ENCODE peak calls at places on chromosomes 3 and 15, in eight cellular contexts. L, D, Q, E, W, Z, I and H are unnamed samples.

GRCh38 chr3:31009881-31010280 is 115.4 kb upstream of the GADL1 start:
- DNase-seq in L (no peak), D (no peak), Q (no peak), E (no peak), W (no peak), Z (no peak), I (no peak), H (no peak)

GRCh38 chr15:70636540-70637165 is 126.7 kb downstream of the UACA start:
- DNase-seq in L (no peak), D (no peak), Q (peak), E (no peak), W (no peak), Z (no peak), I (no peak), H (no peak)

GRCh38 chr15:87326274-87326673 is 930.3 kb downstream of the NTRK3 start:
- DNase-seq in L (no peak), D (no peak), Q (no peak), E (no peak), W (no peak), Z (no peak), I (no peak), H (no peak)

GRCh38 chr15:83061680-83062079 is 5.4 kb downstream of the BTBD1 start:
- DNase-seq in L (peak), D (peak), Q (no peak), E (no peak), W (no peak), Z (no peak), I (no peak), H (no peak)

GRCh38 chr3:71395927-71396695 is 187.4 kb downstream of the FOXP1 start:
- DNase-seq in L (peak), D (no peak), Q (peak), E (no peak), W (no peak), Z (no peak), I (no peak), H (no peak)

GRCh38 chr3:142896201-142896755 is 7.4 kb upstream of the PCOLCE2 start:
- DNase-seq in L (peak), D (peak), Q (peak), E (no peak), W (no peak), Z (no peak), I (peak), H (no peak)

GRCh38 chr3:133077688-133078087 is 39.5 kb downstream of the TMEM108 start:
- DNase-seq in L (no peak), D (no peak), Q (no peak), E (no peak), W (no peak), Z (no peak), I (no peak), H (no peak)

GRCh38 chr3:182837855-182838454 is 44.7 kb downstream of the ATP11B start:
- DNase-seq in L (peak), D (no peak), Q (peak), E (no peak), W (no peak), Z (no peak), I (no peak), H (peak)

GRCh38 chr3:8500208-8500961 is 1.2 kb upstream of the LMCD1 start:
- DNase-seq in L (peak), D (no peak), Q (no peak), E (no peak), W (no peak), Z (peak), I (no peak), H (no peak)

GRCh38 chr3:111859974-111860859 is 1.2 kb downstream of the PHLDB2 start:
- DNase-seq in L (peak), D (peak), Q (peak), E (peak), W (peak), Z (peak), I (peak), H (peak)

GRCh38 chr3:111862974-111863373 is 3.9 kb downstream of the PHLDB2 start:
- DNase-seq in L (no peak), D (no peak), Q (no peak), E (no peak), W (no peak), Z (no peak), I (no peak), H (no peak)

GRCh38 chr3:111859061-111859973 is at the start of gene PHLDB2:
- DNase-seq in L (peak), D (no peak), Q (peak), E (peak), W (peak), Z (peak), I (peak), H (no peak)

GRCh38 chr3:111862415-111862814 is 3.4 kb downstream of the PHLDB2 start:
- DNase-seq in L (no peak), D (no peak), Q (no peak), E (no peak), W (no peak), Z (no peak), I (no peak), H (no peak)

DNA sequence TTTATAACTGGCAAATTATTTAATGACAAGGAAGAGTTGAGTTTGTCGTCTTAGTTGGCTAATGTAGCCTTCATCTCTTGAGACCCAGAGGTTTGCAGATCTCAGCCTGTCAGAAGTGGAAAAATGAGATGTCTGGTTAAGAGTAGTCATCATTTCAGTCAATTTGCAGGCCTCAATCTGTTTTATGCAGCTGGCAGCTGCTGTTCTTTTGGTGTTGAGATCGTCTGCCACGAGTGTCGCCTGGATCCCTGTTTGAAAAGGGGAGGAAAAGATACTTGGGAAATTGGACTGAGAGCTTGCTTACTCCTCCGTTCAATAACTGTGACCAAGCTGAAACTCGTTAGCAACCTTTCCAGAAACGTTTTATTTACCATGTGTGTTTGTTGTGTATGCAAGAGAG is 2.3 kb downstream of the PHLDB2 start:
- DNase-seq in L (peak), D (no peak), Q (no peak), E (no peak), W (no peak), Z (no peak), I (no peak), H (no peak)
- H3K4me3 ChIP-seq in L (peak), D (peak), Q (no peak), E (no peak), W (no peak), Z (no peak), I (peak), H (no peak)

GRCh38 chr3:123884258-123884831 is at the start of gene MYLK:
- DNase-seq in L (peak), D (peak), Q (peak), E (no peak), W (peak), Z (peak), I (peak), H (peak)

GRCh38 chr3:123883656-123884257 is 375 bp downstream of the MYLK start:
- DNase-seq in L (peak), D (no peak), Q (no peak), E (no peak), W (peak), Z (no peak), I (peak), H (no peak)

GRCh38 chr3:123884993-123885392 is 861 bp upstream of the MYLK start:
- DNase-seq in L (no peak), D (no peak), Q (no peak), E (no peak), W (no peak), Z (no peak), I (no peak), H (no peak)

GRCh38 chr3:123881771-123882170 is 2.4 kb downstream of the MYLK start:
- DNase-seq in L (no peak), D (no peak), Q (no peak), E (no peak), W (no peak), Z (no peak), I (no peak), H (no peak)

GRCh38 chr3:123883111-123883510 is 1.0 kb downstream of the MYLK start:
- DNase-seq in L (no peak), D (no peak), Q (no peak), E (no peak), W (peak), Z (no peak), I (no peak), H (no peak)
- H3K4me3 ChIP-seq in L (peak), D (peak), Q (no peak), E (no peak), W (no peak), Z (no peak), I (peak), H (no peak)

GRCh38 chr3:141383555-141384129 is 15.3 kb downstream of the ZBTB38 start:
- DNase-seq in L (no peak), D (no peak), Q (no peak), E (no peak), W (no peak), Z (no peak), I (no peak), H (no peak)
- H3K4me3 ChIP-seq in L (no peak), D (peak), Q (no peak), E (no peak), W (no peak), Z (no peak), I (no peak), H (no peak)

GRCh38 chr15:40357246-40357645 is 773 bp upstream of the DISP2 start:
- DNase-seq in L (no peak), D (no peak), Q (no peak), E (no peak), W (peak), Z (no peak), I (no peak), H (no peak)

GRCh38 chr15:40355976-40356585 is 1.9 kb upstream of the DISP2 start:
- DNase-seq in L (no peak), D (no peak), Q (no peak), E (no peak), W (no peak), Z (no peak), I (no peak), H (no peak)

GRCh38 chr15:40354408-40355171 is 3.4 kb upstream of the DISP2 start:
- DNase-seq in L (peak), D (no peak), Q (peak), E (no peak), W (no peak), Z (no peak), I (peak), H (peak)

GRCh38 chr15:40352221-40352901 is 1.5 kb downstream of the PHGR1 start:
- DNase-seq in L (no peak), D (no peak), Q (no peak), E (no peak), W (peak), Z (no peak), I (no peak), H (no peak)

GRCh38 chr15:40353697-40354096 is 2.9 kb downstream of the PHGR1 start:
- DNase-seq in L (no peak), D (no peak), Q (no peak), E (no peak), W (peak), Z (no peak), I (no peak), H (no peak)
- H3K4me3 ChIP-seq in L (no peak), D (no peak), Q (no peak), E (no peak), W (no peak), Z (no peak), I (no peak), H (no peak)

GRCh38 chr15:68823561-68823960 is 2.9 kb upstream of the ANP32A start:
- DNase-seq in L (no peak), D (no peak), Q (no peak), E (no peak), W (no peak), Z (no peak), I (no peak), H (no peak)

GRCh38 chr15:68820589-68821189 is at the start of gene ANP32A:
- DNase-seq in L (peak), D (peak), Q (peak), E (peak), W (peak), Z (peak), I (peak), H (peak)

GRCh38 chr15:68821898-68822380 is 1.2 kb upstream of the ANP32A start:
- DNase-seq in L (no peak), D (no peak), Q (peak), E (no peak), W (peak), Z (no peak), I (no peak), H (no peak)

GRCh38 chr15:68821190-68821897 is 649 bp upstream of the ANP32A start:
- DNase-seq in L (no peak), D (no peak), Q (peak), E (no peak), W (peak), Z (no peak), I (peak), H (no peak)

GRCh38 chr15:68822818-68823217 is 2.1 kb upstream of the ANP32A start:
- DNase-seq in L (no peak), D (no peak), Q (no peak), E (no peak), W (no peak), Z (no peak), I (no peak), H (no peak)
- H3K4me3 ChIP-seq in L (no peak), D (no peak), Q (peak), E (no peak), W (no peak), Z (no peak), I (no peak), H (no peak)